ENCODE peak calls at places on chromosome X, in eight cellular contexts. One of them, this sample, is unnamed. For H3K27me3, the result is how much of the 10 kb centered on the place peaks cover.

GRCh38 chrX:110985470-110985869 is 110.5 kb upstream of the PAK3 start:
- DNase-seq in GM23248: no peak
- DNase-seq in astrocyte: no peak
- DNase-seq in breast epithelium: no peak
- DNase-seq in tibial artery: no peak
- DNase-seq in spleen: no peak
- DNase-seq in psoas muscle: no peak
- DNase-seq in SK-N-SH: no peak
- DNase-seq in this sample: no peak

GRCh38 chrX:136295380-136295779 is 5.4 kb upstream of the ADGRG4 start:
- DNase-seq in breast epithelium: no peak
- DNase-seq in psoas muscle: no peak
- DNase-seq in GM23248: no peak
- DNase-seq in spleen: no peak
- DNase-seq in astrocyte: no peak
- DNase-seq in tibial artery: no peak
- DNase-seq in SK-N-SH: no peak
- DNase-seq in this sample: no peak

GRCh38 chrX:44744828-44745227 is 99.0 kb upstream of the DUSP21 start:
- DNase-seq in tibial artery: no peak
- DNase-seq in SK-N-SH: no peak
- DNase-seq in spleen: no peak
- DNase-seq in breast epithelium: no peak
- DNase-seq in GM23248: no peak
- DNase-seq in astrocyte: no peak
- DNase-seq in psoas muscle: no peak
- DNase-seq in this sample: no peak

GRCh38 chrX:76126851-76127250 is 46.0 kb upstream of the PBDC1 start:
- DNase-seq in psoas muscle: no peak
- DNase-seq in spleen: no peak
- DNase-seq in tibial artery: no peak
- DNase-seq in SK-N-SH: no peak
- DNase-seq in breast epithelium: no peak
- DNase-seq in GM23248: no peak
- DNase-seq in astrocyte: no peak
- DNase-seq in this sample: no peak

GRCh38 chrX:12480956-12481355 is 310.3 kb upstream of the PRPS2 start:
- DNase-seq in spleen: no peak
- DNase-seq in astrocyte: no peak
- DNase-seq in psoas muscle: no peak
- DNase-seq in tibial artery: no peak
- DNase-seq in SK-N-SH: no peak
- DNase-seq in breast epithelium: no peak
- DNase-seq in GM23248: no peak
- DNase-seq in this sample: no peak

GRCh38 chrX:43940811-43941210 is 32.4 kb downstream of the NDP start:
- DNase-seq in breast epithelium: no peak
- DNase-seq in spleen: no peak
- DNase-seq in astrocyte: peak
- DNase-seq in tibial artery: peak
- DNase-seq in GM23248: peak
- DNase-seq in psoas muscle: no peak
- DNase-seq in SK-N-SH: no peak
- DNase-seq in this sample: no peak

GRCh38 chrX:155880586-155881157 is 473 bp upstream of the VAMP7 start:
- DNase-seq in psoas muscle: no peak
- DNase-seq in breast epithelium: no peak
- DNase-seq in tibial artery: no peak
- DNase-seq in GM23248: peak
- DNase-seq in SK-N-SH: peak
- DNase-seq in astrocyte: no peak
- DNase-seq in spleen: no peak
- DNase-seq in this sample: no peak

GRCh38 chrX:50747471-50747900 is 66.5 kb downstream of the SHROOM4 start:
- DNase-seq in spleen: no peak
- DNase-seq in psoas muscle: no peak
- DNase-seq in tibial artery: no peak
- DNase-seq in astrocyte: peak
- DNase-seq in SK-N-SH: peak
- DNase-seq in breast epithelium: no peak
- DNase-seq in GM23248: peak
- DNase-seq in this sample: peak

GRCh38 chrX:12974217-12974796 is 603 bp upstream of the TMSB4X start:
- DNase-seq in GM23248: peak
- DNase-seq in tibial artery: peak
- DNase-seq in SK-N-SH: peak
- DNase-seq in breast epithelium: no peak
- DNase-seq in astrocyte: peak
- DNase-seq in psoas muscle: peak
- DNase-seq in spleen: peak
- DNase-seq in this sample: no peak

GRCh38 chrX:72042860-72043248 is 88.9 kb downstream of the RTL5 start:
- DNase-seq in GM23248: no peak
- DNase-seq in spleen: no peak
- DNase-seq in tibial artery: no peak
- DNase-seq in astrocyte: no peak
- DNase-seq in psoas muscle: no peak
- DNase-seq in SK-N-SH: no peak
- DNase-seq in breast epithelium: no peak
- DNase-seq in this sample: no peak

GRCh38 chrX:55839480-55839879 is 121.9 kb downstream of the RRAGB start:
- DNase-seq in spleen: no peak
- DNase-seq in GM23248: no peak
- DNase-seq in SK-N-SH: no peak
- DNase-seq in tibial artery: no peak
- DNase-seq in breast epithelium: no peak
- DNase-seq in psoas muscle: no peak
- DNase-seq in astrocyte: no peak
- DNase-seq in this sample: no peak

GRCh38 chrX:3664921-3665320 is 48.5 kb downstream of the PRKX start:
- DNase-seq in astrocyte: no peak
- DNase-seq in SK-N-SH: no peak
- DNase-seq in GM23248: no peak
- DNase-seq in tibial artery: no peak
- DNase-seq in breast epithelium: no peak
- DNase-seq in psoas muscle: no peak
- DNase-seq in spleen: no peak
- DNase-seq in this sample: no peak

GRCh38 chrX:69000857-69001256 is 164.4 kb downstream of the PJA1 start:
- DNase-seq in SK-N-SH: no peak
- DNase-seq in spleen: no peak
- DNase-seq in tibial artery: no peak
- DNase-seq in GM23248: no peak
- DNase-seq in psoas muscle: no peak
- DNase-seq in breast epithelium: no peak
- DNase-seq in astrocyte: no peak
- DNase-seq in this sample: no peak

GRCh38 chrX:123525131-123525725 is 207.6 kb downstream of the THOC2 start:
- DNase-seq in breast epithelium: no peak
- DNase-seq in psoas muscle: no peak
- DNase-seq in SK-N-SH: no peak
- DNase-seq in astrocyte: peak
- DNase-seq in GM23248: peak
- DNase-seq in tibial artery: no peak
- DNase-seq in spleen: no peak
- DNase-seq in this sample: no peak

GRCh38 chrX:130916636-130917422 is 13.8 kb upstream of the ENOX2 start:
- DNase-seq in SK-N-SH: peak
- DNase-seq in breast epithelium: no peak
- DNase-seq in GM23248: peak
- DNase-seq in tibial artery: no peak
- DNase-seq in psoas muscle: peak
- DNase-seq in astrocyte: peak
- DNase-seq in spleen: no peak
- DNase-seq in this sample: no peak

GRCh38 chrX:27336466-27337091 is 126.6 kb downstream of the PPP4R3C start:
- DNase-seq in spleen: peak
- DNase-seq in breast epithelium: no peak
- DNase-seq in tibial artery: no peak
- DNase-seq in astrocyte: no peak
- DNase-seq in SK-N-SH: peak
- DNase-seq in GM23248: peak
- DNase-seq in psoas muscle: no peak
- DNase-seq in this sample: no peak

GRCh38 chrX:44265559-44265958 is 77.9 kb downstream of the EFHC2 start:
- DNase-seq in SK-N-SH: no peak
- DNase-seq in spleen: no peak
- DNase-seq in tibial artery: no peak
- DNase-seq in breast epithelium: no peak
- DNase-seq in GM23248: no peak
- DNase-seq in astrocyte: no peak
- DNase-seq in psoas muscle: no peak
- DNase-seq in this sample: no peak

GRCh38 chrX:52270453-52271116 is 85.9 kb downstream of the MAGED4 start:
- DNase-seq in spleen: no peak
- DNase-seq in tibial artery: no peak
- DNase-seq in psoas muscle: no peak
- DNase-seq in SK-N-SH: no peak
- DNase-seq in breast epithelium: no peak
- DNase-seq in astrocyte: no peak
- DNase-seq in GM23248: no peak
- DNase-seq in this sample: no peak

GRCh38 chrX:78753571-78753970 is 6.1 kb downstream of the LPAR4 start:
- DNase-seq in astrocyte: no peak
- DNase-seq in spleen: no peak
- DNase-seq in breast epithelium: no peak
- DNase-seq in SK-N-SH: no peak
- DNase-seq in GM23248: no peak
- DNase-seq in tibial artery: no peak
- DNase-seq in psoas muscle: no peak
- DNase-seq in this sample: no peak

DNA sequence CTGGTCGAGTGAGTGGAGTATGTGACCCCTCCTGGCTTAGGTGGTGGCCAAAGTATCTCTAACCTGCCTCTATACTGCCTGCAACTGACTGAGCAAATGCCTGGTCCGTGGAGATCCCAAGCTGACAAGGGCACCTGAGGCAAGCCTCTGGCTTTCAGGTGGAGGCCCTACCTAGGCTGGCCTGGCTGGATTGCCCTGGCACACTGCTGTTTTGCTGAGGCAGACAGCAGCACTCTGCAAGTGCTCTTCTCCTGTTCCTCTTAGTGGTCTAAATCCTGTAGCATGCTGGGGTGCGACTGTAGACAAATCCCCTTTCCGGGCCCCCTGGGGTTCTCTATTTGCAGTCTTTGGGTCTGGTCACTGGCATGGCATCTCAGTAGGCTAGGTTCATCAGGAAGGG is 44.8 kb downstream of the PNMA5 start:
- DNase-seq in SK-N-SH: no peak
- DNase-seq in psoas muscle: no peak
- DNase-seq in tibial artery: no peak
- DNase-seq in breast epithelium: no peak
- DNase-seq in astrocyte: no peak
- DNase-seq in spleen: peak
- DNase-seq in GM23248: no peak
- DNase-seq in this sample: no peak
- H3K27me3 ChIP-seq in SK-N-SH: under half
- H3K27me3 ChIP-seq in psoas muscle: under half
- H3K27me3 ChIP-seq in tibial artery: under half
- H3K27me3 ChIP-seq in breast epithelium: under half
- H3K27me3 ChIP-seq in astrocyte: under half
- H3K27me3 ChIP-seq in spleen: under half
- H3K27me3 ChIP-seq in GM23248: under half
- H3K27me3 ChIP-seq in this sample: under half

GRCh38 chrX:153646620-153647373 is at the start of gene DUSP9:
- DNase-seq in spleen: peak
- DNase-seq in breast epithelium: no peak
- DNase-seq in SK-N-SH: peak
- DNase-seq in tibial artery: no peak
- DNase-seq in psoas muscle: peak
- DNase-seq in astrocyte: no peak
- DNase-seq in GM23248: peak
- DNase-seq in this sample: no peak
- H3K4me3 ChIP-seq in spleen: peak
- H3K4me3 ChIP-seq in breast epithelium: peak
- H3K4me3 ChIP-seq in SK-N-SH: no peak
- H3K4me3 ChIP-seq in tibial artery: no peak
- H3K4me3 ChIP-seq in psoas muscle: peak
- H3K4me3 ChIP-seq in astrocyte: no peak
- H3K4me3 ChIP-seq in GM23248: no peak
- H3K4me3 ChIP-seq in this sample: no peak

GRCh38 chrX:150775569-150776350 is 82.6 kb downstream of the MTMR1 start:
- DNase-seq in psoas muscle: no peak
- DNase-seq in SK-N-SH: no peak
- DNase-seq in spleen: no peak
- DNase-seq in tibial artery: no peak
- DNase-seq in breast epithelium: no peak
- DNase-seq in astrocyte: no peak
- DNase-seq in GM23248: no peak
- DNase-seq in this sample: no peak
- H3K27me3 ChIP-seq in psoas muscle: under half
- H3K27me3 ChIP-seq in SK-N-SH: under half
- H3K27me3 ChIP-seq in spleen: under half
- H3K27me3 ChIP-seq in tibial artery: under half
- H3K27me3 ChIP-seq in breast epithelium: under half
- H3K27me3 ChIP-seq in astrocyte: under half
- H3K27me3 ChIP-seq in GM23248: under half
- H3K27me3 ChIP-seq in this sample: under half

GRCh38 chrX:9340619-9341304 is 124.1 kb upstream of the TBL1X start:
- DNase-seq in breast epithelium: no peak
- DNase-seq in astrocyte: peak
- DNase-seq in tibial artery: peak
- DNase-seq in psoas muscle: peak
- DNase-seq in spleen: peak
- DNase-seq in SK-N-SH: peak
- DNase-seq in GM23248: peak
- DNase-seq in this sample: no peak
- H3K4me3 ChIP-seq in breast epithelium: peak
- H3K4me3 ChIP-seq in astrocyte: no peak
- H3K4me3 ChIP-seq in tibial artery: peak
- H3K4me3 ChIP-seq in psoas muscle: peak
- H3K4me3 ChIP-seq in spleen: no peak
- H3K4me3 ChIP-seq in SK-N-SH: no peak
- H3K4me3 ChIP-seq in GM23248: peak
- H3K4me3 ChIP-seq in this sample: no peak

GRCh38 chrX:19626230-19626629 is 110.9 kb upstream of the MAP3K15 start:
- DNase-seq in GM23248: no peak
- DNase-seq in spleen: no peak
- DNase-seq in SK-N-SH: no peak
- DNase-seq in breast epithelium: no peak
- DNase-seq in astrocyte: no peak
- DNase-seq in tibial artery: no peak
- DNase-seq in psoas muscle: no peak
- DNase-seq in this sample: no peak
- H3K27me3 ChIP-seq in GM23248: under half
- H3K27me3 ChIP-seq in spleen: under half
- H3K27me3 ChIP-seq in SK-N-SH: under half
- H3K27me3 ChIP-seq in breast epithelium: under half
- H3K27me3 ChIP-seq in astrocyte: under half
- H3K27me3 ChIP-seq in tibial artery: under half
- H3K27me3 ChIP-seq in psoas muscle: under half
- H3K27me3 ChIP-seq in this sample: under half

GRCh38 chrX:39150210-39150609 is 349.0 kb downstream of the MID1IP1 start:
- DNase-seq in SK-N-SH: no peak
- DNase-seq in GM23248: no peak
- DNase-seq in breast epithelium: no peak
- DNase-seq in tibial artery: no peak
- DNase-seq in psoas muscle: no peak
- DNase-seq in spleen: no peak
- DNase-seq in astrocyte: no peak
- DNase-seq in this sample: no peak
- H3K4me3 ChIP-seq in SK-N-SH: no peak
- H3K4me3 ChIP-seq in GM23248: no peak
- H3K4me3 ChIP-seq in breast epithelium: no peak
- H3K4me3 ChIP-seq in tibial artery: no peak
- H3K4me3 ChIP-seq in psoas muscle: no peak
- H3K4me3 ChIP-seq in spleen: no peak
- H3K4me3 ChIP-seq in astrocyte: no peak
- H3K4me3 ChIP-seq in this sample: no peak

This sample was measured in BJ.